ENCODE peak calls at places on chromosomes 11 and 22, in six cellular contexts. C is esophagus squamous epithelium; G is IMR-90; T is right atrium auricular region; O is activated CD8-positive, alpha-beta T cell treated with anti-CD3 and anti-CD28 coated beads for 36 hours; U is right lobe of liver. Y is an unnamed sample.

GRCh38 chr11:75858613-75859012 is 43.6 kb downstream of the UVRAG start:
- DNase-seq in C (no peak), G (peak), O (no peak), T (no peak), U (no peak), Y (peak)

GRCh38 chr11:85867751-85868150 is 12.6 kb downstream of the CCDC83 start:
- DNase-seq in T (no peak), C (no peak), O (no peak), G (peak), U (no peak), Y (peak)

GRCh38 chr11:35458846-35459245 is 39.5 kb upstream of the SLC1A2 start:
- DNase-seq in O (no peak), G (no peak), C (no peak), T (no peak), U (no peak), Y (no peak)

GRCh38 chr11:6812391-6813005 is 13.0 kb upstream of the OR6A2 start:
- DNase-seq in U (no peak), O (peak), G (peak), C (no peak), T (no peak), Y (peak)

GRCh38 chr11:68855205-68855978 is 13.7 kb upstream of the CPT1A start:
- DNase-seq in G (peak), T (no peak), C (no peak), U (peak), O (peak), Y (peak)

GRCh38 chr11:125974284-125974683 is 28.4 kb downstream of the VSIG10L2 start:
- DNase-seq in G (no peak), O (no peak), T (no peak), U (no peak), C (no peak), Y (no peak)

GRCh38 chr11:77191429-77191822 is 63.4 kb downstream of the MYO7A start:
- DNase-seq in C (no peak), T (no peak), U (no peak), O (no peak), G (peak), Y (no peak)

GRCh38 chr11:112278803-112279202 is 18.1 kb upstream of the PLET1 start:
- DNase-seq in U (no peak), G (no peak), C (no peak), O (no peak), T (no peak), Y (no peak)

GRCh38 chr11:11528986-11529385 is 92.8 kb downstream of the GALNT18 start:
- DNase-seq in U (no peak), G (no peak), C (no peak), O (no peak), T (no peak), Y (no peak)

GRCh38 chr11:121643530-121644512 is 191.1 kb upstream of the SORL1-AS1 start:
- DNase-seq in C (no peak), U (no peak), O (no peak), G (no peak), T (no peak), Y (no peak)

GRCh38 chr11:2376751-2377451 is at the start of gene CD81:
- DNase-seq in U (peak), C (no peak), T (no peak), G (peak), O (peak), Y (no peak)

GRCh38 chr11:118610773-118611432 is 3.5 kb downstream of the PHLDB1 start:
- DNase-seq in O (peak), G (peak), T (peak), C (no peak), U (peak), Y (peak)

GRCh38 chr11:2480874-2481220 is 36.0 kb downstream of the KCNQ1 start:
- DNase-seq in T (no peak), G (no peak), U (no peak), C (no peak), O (peak), Y (no peak)

GRCh38 chr11:24093410-24093809 is 403.4 kb upstream of the LUZP2 start:
- DNase-seq in T (no peak), O (no peak), C (no peak), U (no peak), G (no peak), Y (no peak)

GRCh38 chr11:110207089-110207488 is 89.3 kb downstream of the RDX start:
- DNase-seq in C (no peak), G (no peak), U (no peak), O (no peak), T (no peak), Y (no peak)

GRCh38 chr11:2198621-2199365 is 27.2 kb upstream of the TH start:
- DNase-seq in U (no peak), G (no peak), T (no peak), C (no peak), O (no peak), Y (no peak)

GRCh38 chr11:113048820-113049555 is 87.8 kb downstream of the NCAM1 start:
- DNase-seq in U (no peak), G (no peak), C (no peak), T (no peak), O (no peak), Y (no peak)

GRCh38 chr11:36156486-36157150 is 132.6 kb downstream of the COMMD9 start:
- DNase-seq in T (no peak), G (peak), C (no peak), O (no peak), U (no peak), Y (no peak)

GRCh38 chr11:69841859-69842698 is 22.9 kb upstream of the FGF3 start:
- DNase-seq in C (no peak), O (peak), G (peak), T (no peak), U (no peak), Y (no peak)

GRCh38 chr11:108592591-108593213 is 866 bp downstream of the EXPH5 start:
- DNase-seq in T (no peak), U (peak), C (no peak), G (no peak), O (peak), Y (no peak)

GRCh38 chr11:34274712-34275398 is 83.0 kb downstream of the ABTB2 start:
- DNase-seq in T (peak), O (no peak), U (peak), G (peak), C (no peak), Y (peak)

GRCh38 chr11:26527685-26528084 is 44.4 kb downstream of the MUC15 start:
- DNase-seq in G (no peak), U (no peak), C (no peak), T (no peak), O (no peak), Y (no peak)

DNA sequence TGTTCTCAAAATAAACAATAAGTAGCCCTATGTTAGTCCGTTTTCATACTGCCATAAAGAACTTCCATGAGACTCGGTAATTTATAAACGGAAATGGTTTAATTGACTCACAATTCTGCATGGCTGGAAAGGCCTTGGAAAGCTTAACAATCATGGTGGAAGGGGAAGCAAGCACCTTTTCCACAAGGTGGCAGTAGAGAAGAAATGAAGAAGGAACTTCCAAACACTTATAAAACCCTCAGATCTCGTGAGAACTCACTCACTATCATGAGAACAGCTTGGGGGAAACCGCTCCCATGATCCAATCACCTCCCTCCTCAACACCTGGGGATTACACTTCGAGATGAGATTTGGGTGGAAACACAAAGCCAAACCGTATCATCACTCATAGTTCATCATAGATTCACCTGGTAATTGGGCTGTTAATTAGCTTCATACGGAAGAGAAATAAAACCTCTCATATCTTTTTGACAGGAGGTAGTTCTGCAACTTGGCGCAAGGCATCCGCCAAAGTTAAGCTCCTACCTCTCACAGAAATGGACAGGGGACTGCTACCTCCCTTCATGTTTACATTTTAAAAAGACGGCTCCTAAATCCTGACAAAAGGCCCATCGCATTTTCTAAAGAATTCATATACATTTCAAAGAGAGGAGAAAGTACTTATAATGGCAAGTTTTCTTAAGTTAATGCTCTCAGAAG is 49.0 kb downstream of the MUC15 start:
- DNase-seq in G (peak), T (no peak), O (no peak), U (no peak), C (no peak), Y (peak)
- TF ChIP-seq CTCF in G (peak), T (no peak), O (no peak), U (no peak), C (peak), Y (peak)

GRCh38 chr11:63897459-63898156 is 19.4 kb downstream of the RCOR2 start:
- DNase-seq in U (no peak), C (no peak), G (no peak), O (no peak), T (no peak), Y (no peak)
- TF ChIP-seq CTCF in U (no peak), C (no peak), G (no peak), O (no peak), T (no peak), Y (no peak)

GRCh38 chr22:38433871-38434270 is 21.1 kb downstream of the KCNJ4 start:
- DNase-seq in U (no peak), C (no peak), G (no peak), T (no peak), O (no peak), Y (no peak)

GRCh38 chr22:38437416-38437815 is 17.6 kb downstream of the KCNJ4 start:
- DNase-seq in U (no peak), C (no peak), O (no peak), T (no peak), G (no peak), Y (no peak)

GRCh38 chr22:38436629-38437395 is 18.2 kb downstream of the KCNJ4 start:
- DNase-seq in O (no peak), U (no peak), T (no peak), C (no peak), G (no peak), Y (no peak)

GRCh38 chr22:38435960-38436359 is 19.0 kb downstream of the KCNJ4 start:
- DNase-seq in G (no peak), O (no peak), C (no peak), T (no peak), U (no peak), Y (no peak)

DNA sequence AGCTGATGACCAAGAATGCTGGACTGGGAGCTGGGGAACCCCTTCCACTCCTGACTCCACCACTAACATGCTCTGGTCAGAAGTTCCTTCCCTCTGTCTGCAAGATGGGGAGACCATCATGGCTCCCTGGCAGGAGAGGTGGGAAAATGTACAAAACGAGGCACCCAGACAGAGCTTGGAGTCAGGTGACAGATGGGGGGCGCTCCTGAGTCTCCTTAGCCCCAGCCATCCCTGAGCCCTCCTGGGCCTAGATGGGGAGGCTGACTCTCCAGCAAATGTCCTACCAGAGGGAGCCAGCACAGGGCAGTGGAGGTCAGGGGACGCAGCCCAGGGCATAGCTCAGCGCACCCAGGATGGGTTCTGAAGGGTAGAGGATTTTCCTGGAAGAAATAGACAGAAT is 20.0 kb downstream of the KCNJ4 start:
- DNase-seq in T (no peak), G (no peak), U (no peak), O (peak), C (no peak), Y (no peak)
- TF ChIP-seq CTCF in T (no peak), G (no peak), U (no peak), O (no peak), C (no peak), Y (peak)

GRCh38 chr22:36183446-36183845 is 18.2 kb downstream of the APOL4 start:
- DNase-seq in G (no peak), C (no peak), U (no peak), O (no peak), T (no peak), Y (no peak)
- TF ChIP-seq CTCF in G (no peak), C (no peak), U (no peak), O (no peak), T (no peak), Y (no peak)

GRCh38 chr11:45675646-45676045 is 10.2 kb upstream of the CHST1 start:
- DNase-seq in T (no peak), O (no peak), C (no peak), G (no peak), U (no peak), Y (no peak)

GRCh38 chr11:45676522-45677095 is 11.2 kb upstream of the CHST1 start:
- DNase-seq in O (no peak), G (no peak), T (no peak), U (no peak), C (no peak), Y (no peak)

GRCh38 chr11:45674481-45675190 is 9.2 kb upstream of the CHST1 start:
- DNase-seq in C (no peak), U (no peak), T (no peak), G (no peak), O (no peak), Y (no peak)

GRCh38 chr11:45677811-45678515 is 12.5 kb upstream of the CHST1 start:
- DNase-seq in T (no peak), U (no peak), G (no peak), O (no peak), C (no peak), Y (no peak)

DNA sequence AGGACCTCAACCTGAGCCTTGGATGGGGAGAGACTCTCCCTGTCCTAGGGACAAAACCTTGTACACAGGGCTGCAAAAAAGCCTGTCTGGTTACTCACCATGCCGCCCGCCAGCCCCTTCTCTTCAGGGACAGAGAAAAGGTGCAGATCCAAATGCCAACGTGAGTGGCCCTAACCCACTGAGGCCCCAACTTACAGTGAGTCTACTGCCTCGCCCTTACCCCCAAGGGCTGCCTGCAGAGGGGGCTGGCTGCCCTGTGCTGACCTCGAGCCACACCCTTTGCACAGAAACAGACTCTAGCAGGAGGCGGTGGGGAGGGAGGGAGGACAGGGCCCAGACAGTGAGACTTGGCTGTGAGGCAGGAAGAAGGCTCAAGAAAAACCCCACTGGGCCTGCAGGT is 13.5 kb upstream of the CHST1 start:
- DNase-seq in C (no peak), T (no peak), O (no peak), G (no peak), U (no peak), Y (no peak)
- TF ChIP-seq CTCF in C (no peak), T (no peak), O (no peak), G (no peak), U (no peak), Y (no peak)

GRCh38 chr11:78783301-78783700 is 208.6 kb upstream of the NARS2 start:
- DNase-seq in U (no peak), O (no peak), T (no peak), G (no peak), C (no peak), Y (no peak)

GRCh38 chr11:78786086-78786485 is 211.4 kb upstream of the NARS2 start:
- DNase-seq in G (peak), O (no peak), T (no peak), U (no peak), C (no peak), Y (no peak)

GRCh38 chr11:78784321-78785061 is 209.8 kb upstream of the NARS2 start:
- DNase-seq in T (no peak), G (peak), O (no peak), U (no peak), C (no peak), Y (peak)

GRCh38 chr11:78782725-78783124 is 208.1 kb upstream of the NARS2 start:
- DNase-seq in U (no peak), O (no peak), C (no peak), T (no peak), G (no peak), Y (no peak)

GRCh38 chr11:78783846-78784245 is 209.2 kb upstream of the NARS2 start:
- DNase-seq in C (no peak), O (no peak), G (no peak), T (no peak), U (no peak), Y (no peak)
- TF ChIP-seq CTCF in C (no peak), O (no peak), G (no peak), T (no peak), U (no peak), Y (no peak)

DNA sequence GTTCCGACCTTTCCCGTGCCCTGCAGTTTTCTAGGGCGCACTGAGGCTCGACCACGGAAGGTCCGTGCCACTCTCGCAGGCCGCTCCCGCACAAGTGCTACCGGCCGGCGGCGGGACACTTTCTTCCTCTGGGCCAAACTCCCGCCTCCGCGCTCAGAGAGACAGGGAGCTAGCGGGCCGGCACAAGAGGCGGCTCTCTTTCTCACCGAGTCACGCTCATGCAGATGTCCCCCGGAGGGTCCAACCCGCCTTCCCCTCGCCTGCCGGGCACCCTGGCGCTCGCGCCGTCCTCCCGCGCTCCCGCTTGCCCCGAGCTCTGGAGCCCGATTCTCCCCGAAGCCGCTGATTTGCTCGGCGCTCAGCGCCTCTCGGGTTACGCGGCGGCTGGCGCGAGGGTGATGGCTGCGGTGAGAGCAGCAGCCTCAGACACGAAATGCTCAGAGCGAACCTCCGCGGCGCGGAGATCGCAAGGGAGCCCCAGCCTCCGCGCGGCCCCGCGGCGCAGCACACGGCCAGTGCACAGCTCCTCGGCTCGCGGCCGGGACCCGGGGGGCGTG is 1.0 kb downstream of the LMO1 start:
- DNase-seq in C (no peak), U (peak), T (no peak), O (peak), G (peak), Y (no peak)
- TF ChIP-seq CTCF in C (no peak), U (no peak), T (no peak), O (no peak), G (no peak), Y (no peak)

GRCh38 chr11:42524534-42525227 is 787.1 kb upstream of the API5 start:
- DNase-seq in G (no peak), C (no peak), U (peak), O (peak), T (peak), Y (peak)
- TF ChIP-seq CTCF in G (peak), C (no peak), U (peak), O (peak), T (peak), Y (peak)

GRCh38 chr11:64246874-64247728 is at the start of gene PPP1R14B:
- DNase-seq in T (peak), U (peak), O (peak), C (peak), G (peak), Y (peak)
- TF ChIP-seq CTCF in T (no peak), U (no peak), O (no peak), C (no peak), G (peak), Y (peak)